ENCODE peak calls at places on chromosomes 5 and 9, in seven cellular contexts. J is HTR-8/SVneo, V is uterus, A is CD14-positive monocyte, G is PC-3, Z is mucosa of descending colon, X is activated gamma-delta T cell treated with Interleukin-2 at 50 U/mL for 16 hours. B is an unnamed sample.

GRCh38 chr5:180341595-180341994 is 11.5 kb downstream of the GFPT2 start:
- DNase-seq in J (no peak), G (no peak), Z (no peak), A (no peak), X (no peak), V (no peak), B (no peak)

GRCh38 chr5:146369691-146370090 is 31.1 kb downstream of the POU4F3 start:
- DNase-seq in Z (no peak), G (peak), A (no peak), V (no peak), X (no peak), J (no peak), B (peak)

GRCh38 chr9:124004608-124005007 is 7.0 kb upstream of the LHX2 start:
- DNase-seq in G (no peak), A (no peak), V (no peak), X (no peak), J (no peak), Z (no peak), B (no peak)

GRCh38 chr5:154479160-154479943 is 1.3 kb upstream of the HAND1 start:
- DNase-seq in X (no peak), A (no peak), V (no peak), Z (no peak), J (no peak), G (no peak), B (no peak)

GRCh38 chr9:112241491-112241890 is 66.4 kb upstream of the SUSD1 start:
- DNase-seq in J (no peak), V (no peak), G (peak), X (no peak), A (no peak), Z (no peak), B (peak)

GRCh38 chr5:143224672-143225071 is 178.8 kb downstream of the NR3C1 start:
- DNase-seq in J (no peak), V (no peak), Z (no peak), X (no peak), A (no peak), G (no peak), B (no peak)

GRCh38 chr5:133403741-133404364 is 208.5 kb downstream of the FSTL4 start:
- DNase-seq in V (no peak), X (no peak), A (no peak), J (no peak), G (no peak), Z (no peak), B (no peak)

GRCh38 chr9:22030101-22030598 is 21.0 kb upstream of the CDKN2B start:
- DNase-seq in J (peak), G (peak), Z (no peak), A (no peak), V (no peak), X (no peak), B (peak)

GRCh38 chr9:14132798-14133197 is 181.1 kb downstream of the NFIB start:
- DNase-seq in X (no peak), V (no peak), G (no peak), A (no peak), J (no peak), Z (no peak), B (no peak)

GRCh38 chr5:128274441-128274840 is 190.9 kb downstream of the SLC12A2 start:
- DNase-seq in J (no peak), G (no peak), X (no peak), Z (no peak), V (no peak), A (no peak), B (no peak)

GRCh38 chr5:177035982-177036381 is 13.5 kb downstream of the ZNF346 start:
- DNase-seq in G (no peak), V (no peak), A (no peak), J (no peak), X (no peak), Z (no peak), B (no peak)

GRCh38 chr9:11194249-11194648 is 581.4 kb upstream of the PTPRD start:
- DNase-seq in V (no peak), X (no peak), A (no peak), G (peak), J (no peak), Z (no peak), B (no peak)

GRCh38 chr9:100167176-100167575 is 68.1 kb downstream of the INVS start:
- DNase-seq in A (no peak), Z (no peak), J (no peak), G (no peak), V (no peak), X (no peak), B (peak)

GRCh38 chr9:136090060-136090735 is 4.9 kb downstream of the NACC2 start:
- DNase-seq in Z (no peak), X (no peak), V (no peak), G (no peak), J (no peak), A (no peak), B (no peak)

GRCh38 chr5:126645132-126645531 is 44.4 kb downstream of the PHAX start:
- DNase-seq in G (no peak), A (no peak), Z (no peak), J (no peak), V (no peak), X (no peak), B (no peak)

GRCh38 chr5:58902305-58902704 is 319.4 kb downstream of the RAB3C start:
- DNase-seq in J (no peak), Z (no peak), A (no peak), X (no peak), G (no peak), V (no peak), B (no peak)

GRCh38 chr9:116196806-116197205 is 43.2 kb downstream of the PAPPA start:
- DNase-seq in J (no peak), A (no peak), G (no peak), V (no peak), X (no peak), Z (no peak), B (no peak)

GRCh38 chr9:8071445-8071798 is 271.8 kb upstream of the DMAC1 start:
- DNase-seq in X (no peak), J (no peak), V (no peak), Z (no peak), G (no peak), A (no peak), B (no peak)

GRCh38 chr9:92463989-92464388 is 18.3 kb downstream of the ASPN start:
- DNase-seq in V (peak), A (no peak), G (peak), Z (no peak), X (no peak), J (no peak), B (peak)

GRCh38 chr9:90025816-90026215 is 421.0 kb downstream of the GADD45G start:
- DNase-seq in V (no peak), X (no peak), Z (no peak), J (no peak), G (peak), A (no peak), B (peak)

GRCh38 chr5:94689871-94690270 is 71.4 kb downstream of the SLF1 start:
- DNase-seq in Z (no peak), A (no peak), J (no peak), G (no peak), V (no peak), X (no peak), B (no peak)

GRCh38 chr9:71490810-71491209 is 277.5 kb downstream of the CEMIP2 start:
- DNase-seq in J (no peak), V (no peak), G (peak), X (no peak), Z (no peak), A (no peak), B (peak)

GRCh38 chr5:74639538-74640449 is 734 bp downstream of the ENC1 start:
- DNase-seq in V (no peak), A (peak), J (no peak), Z (no peak), X (peak), G (peak), B (peak)

GRCh38 chr5:181107699-181108098 is 23.3 kb downstream of the OR2V1 start:
- DNase-seq in Z (no peak), X (no peak), A (no peak), V (no peak), J (no peak), G (no peak), B (no peak)

GRCh38 chr5:10288600-10289213 is 19.0 kb downstream of the CMBL start:
- DNase-seq in J (no peak), A (no peak), Z (peak), X (peak), G (peak), V (no peak), B (peak)

GRCh38 chr9:2933165-2934095 is 89.5 kb upstream of the PUM3 start:
- DNase-seq in Z (no peak), A (no peak), G (no peak), X (no peak), V (no peak), J (no peak), B (no peak)

GRCh38 chr5:77133061-77133758 is 46.1 kb upstream of the ZBED3 start:
- DNase-seq in G (peak), J (peak), X (no peak), V (peak), Z (peak), A (no peak), B (peak)

GRCh38 chr9:115267788-115268187 is 149.8 kb upstream of the TNC start:
- DNase-seq in J (no peak), A (no peak), G (peak), X (no peak), Z (no peak), V (no peak), B (peak)

GRCh38 chr9:73434826-73435225 is 283.2 kb downstream of the ANXA1 start:
- DNase-seq in Z (no peak), V (no peak), A (no peak), J (no peak), G (no peak), X (no peak), B (no peak)

B was measured in epithelial cell of esophagus.